ENCODE peak calls at places on chromosomes 11 and 22, in five cellular contexts. T is Peyer's patch, R is epithelial cell of esophagus, F is LNCaP clone FGC, Z is EL. A is an unnamed sample.

GRCh38 chr11:95089620-95090542 is at the start of gene ENDOD1:
- DNase-seq in T (peak; percentile 94), R (peak; percentile 90), F (no peak), Z (peak; percentile 86), A (peak; percentile 88)

GRCh38 chr11:19951558-19952083 is 208.7 kb downstream of the DBX1 start:
- DNase-seq in T (no peak), R (peak; percentile 68), F (peak; percentile 38), Z (peak; percentile 65), A (peak; percentile 62)

GRCh38 chr22:21624120-21624879 is 5.5 kb downstream of the YDJC start:
- DNase-seq in T (no peak), R (peak; percentile 47), F (peak; percentile 32), Z (peak; percentile 19), A (no peak)

GRCh38 chr22:20807315-20807752 is 33.4 kb downstream of the SERPIND1 start:
- DNase-seq in T (no peak), R (peak; percentile 77), F (no peak), Z (peak; percentile 97), A (peak; percentile 94)

GRCh38 chr11:77096591-77097019 is 6.0 kb upstream of the OMP start:
- DNase-seq in T (no peak), R (no peak), F (no peak), Z (no peak), A (no peak)

GRCh38 chr11:8586805-8587204 is 7.2 kb downstream of the STK33 start:
- DNase-seq in T (no peak), R (peak; percentile 35), F (no peak), Z (no peak), A (peak; percentile 43)

GRCh38 chr11:125123947-125124633 is 12.7 kb upstream of the TMEM218 start:
- DNase-seq in T (peak; percentile 75), R (peak; percentile 59), F (no peak), Z (peak; percentile 42), A (peak; percentile 58)

GRCh38 chr11:95229199-95230053 is 1.6 kb downstream of the SESN3 start:
- DNase-seq in T (no peak), R (peak; percentile 46), F (no peak), Z (no peak), A (no peak)

GRCh38 chr11:75471134-75471943 is 38.3 kb upstream of the KLHL35 start:
- DNase-seq in T (no peak), R (no peak), F (no peak), Z (no peak), A (peak; percentile 46)

GRCh38 chr11:113974741-113975470 is at the start of gene HTR3A:
- DNase-seq in T (peak; percentile 56), R (peak; percentile 24), F (peak; percentile 34), Z (no peak), A (peak; percentile 82)

GRCh38 chr11:746289-747175 is 732 bp upstream of the TALDO1 start:
- DNase-seq in T (no peak), R (peak; percentile 38), F (no peak), Z (peak; percentile 40), A (peak; percentile 67)

GRCh38 chr11:118437736-118438125 is 1.4 kb downstream of the KMT2A start:
- DNase-seq in T (peak; percentile 62), R (peak; percentile 21), F (no peak), Z (peak; percentile 41), A (peak; percentile 27)

GRCh38 chr11:112157274-112157766 is 6.6 kb downstream of the IL18 start:
- DNase-seq in T (no peak), R (peak; percentile 99), F (no peak), Z (peak; percentile 98), A (peak; percentile 99)

GRCh38 chr11:10117709-10118341 is 176.2 kb downstream of the SBF2 start:
- DNase-seq in T (no peak), R (peak; percentile 40), F (no peak), Z (peak; percentile 49), A (peak; percentile 3)

GRCh38 chr11:9535189-9535781 is 38.2 kb upstream of the WEE1 start:
- DNase-seq in T (peak; percentile 93), R (peak; percentile 95), F (peak; percentile 50), Z (peak; percentile 81), A (peak; percentile 61)

GRCh38 chr11:60326955-60327354 is at the start of gene MS4A6E:
- DNase-seq in T (no peak), R (no peak), F (no peak), Z (no peak), A (no peak)

GRCh38 chr22:38484244-38484643 is 16.3 kb downstream of the KDELR3 start:
- DNase-seq in T (no peak), R (no peak), F (no peak), Z (no peak), A (no peak)

GRCh38 chr11:115684135-115684534 is 179.9 kb upstream of the CADM1 start:
- DNase-seq in T (no peak), R (no peak), F (no peak), Z (no peak), A (no peak)

A was measured in kidney tubule cell.